ENCODE peak calls at places on chromosomes 12 and 14, in nine cellular contexts. U, S, Q, Y, J, K, C, H and W are unnamed samples.
A peak's percentile ranks its signal among the peaks of the same experiment; 100 is the strongest.

GRCh38 chr14:104957146-104958113 is 20.7 kb downstream of the AHNAK2 start:
- DNase-seq in U (no peak), S (no peak), Q (no peak), Y (peak; percentile 12), J (no peak), K (no peak), C (no peak), H (no peak), W (no peak)

GRCh38 chr12:93176166-93176565 is 201.6 kb upstream of the NUDT4 start:
- DNase-seq in U (no peak), S (no peak), Q (no peak), Y (peak; percentile 51), J (no peak), K (peak; percentile 32), C (no peak), H (no peak), W (no peak)

GRCh38 chr12:68932701-68933563 is at the start of gene CPM:
- DNase-seq in U (no peak), S (peak; percentile 77), Q (peak; percentile 86), Y (peak; percentile 24), J (peak; percentile 86), K (peak; percentile 56), C (no peak), H (no peak), W (peak; percentile 90)

GRCh38 chr12:95582230-95583058 is 31.2 kb upstream of the USP44 start:
- DNase-seq in U (peak; percentile 51), S (no peak), Q (peak; percentile 39), Y (peak; percentile 66), J (no peak), K (peak; percentile 23), C (no peak), H (peak; percentile 37), W (no peak)

GRCh38 chr14:95523818-95524448 is 7.5 kb upstream of the SYNE3 start:
- DNase-seq in U (no peak), S (no peak), Q (no peak), Y (peak; percentile 90), J (peak; percentile 85), K (no peak), C (no peak), H (peak; percentile 79), W (peak; percentile 49)

GRCh38 chr14:21723431-21724045 is 49.9 kb upstream of the OR4E1 start:
- DNase-seq in U (peak; percentile 32), S (peak; percentile 91), Q (peak; percentile 89), Y (no peak), J (peak; percentile 46), K (peak; percentile 14), C (no peak), H (peak; percentile 60), W (peak; percentile 94)

GRCh38 chr12:126198966-126199692 is 1133.9 kb downstream of the AACS start:
- DNase-seq in U (no peak), S (no peak), Q (no peak), Y (no peak), J (no peak), K (no peak), C (no peak), H (no peak), W (no peak)

GRCh38 chr12:16454481-16454880 is 107.0 kb downstream of the MGST1 start:
- DNase-seq in U (no peak), S (no peak), Q (no peak), Y (no peak), J (no peak), K (peak; percentile 35), C (no peak), H (no peak), W (no peak)

GRCh38 chr12:95258803-95259202 is 41.2 kb downstream of the VEZT start:
- DNase-seq in U (no peak), S (no peak), Q (no peak), Y (no peak), J (no peak), K (no peak), C (no peak), H (no peak), W (no peak)

GRCh38 chr14:96978525-96979272 is 181.5 kb downstream of the VRK1 start:
- DNase-seq in U (no peak), S (no peak), Q (no peak), Y (no peak), J (no peak), K (no peak), C (no peak), H (no peak), W (no peak)

GRCh38 chr12:3097186-3097804 is 20.1 kb downstream of the TSPAN9 start:
- DNase-seq in U (no peak), S (peak; percentile 30), Q (no peak), Y (peak; percentile 91), J (peak; percentile 30), K (no peak), C (no peak), H (peak; percentile 69), W (no peak)

GRCh38 chr14:65255583-65256443 is 153.5 kb upstream of the MAX start:
- DNase-seq in U (peak; percentile 78), S (peak; percentile 96), Q (peak; percentile 63), Y (no peak), J (peak; percentile 94), K (peak; percentile 84), C (no peak), H (peak; percentile 69), W (peak; percentile 95)

GRCh38 chr12:123617580-123617979 is 15.7 kb downstream of the DDX55 start:
- DNase-seq in U (no peak), S (peak; percentile 35), Q (no peak), Y (no peak), J (no peak), K (no peak), C (no peak), H (no peak), W (no peak)

GRCh38 chr12:23750923-23751322 is 198.5 kb downstream of the SOX5 start:
- DNase-seq in U (no peak), S (no peak), Q (no peak), Y (peak; percentile 45), J (no peak), K (no peak), C (no peak), H (no peak), W (no peak)

GRCh38 chr12:40946612-40947194 is 241.4 kb upstream of the PDZRN4 start:
- DNase-seq in U (peak; percentile 22), S (no peak), Q (peak; percentile 20), Y (peak; percentile 58), J (no peak), K (no peak), C (no peak), H (peak; percentile 4), W (no peak)
- TF ChIP-seq CTCF in U (peak; percentile 31), S (peak; percentile 86), Q (peak; percentile 83), Y (peak; percentile 48), J (peak; percentile 39), K (peak; percentile 47), C (peak; percentile 53), H (peak; percentile 47), W (peak; percentile 88)

DNA sequence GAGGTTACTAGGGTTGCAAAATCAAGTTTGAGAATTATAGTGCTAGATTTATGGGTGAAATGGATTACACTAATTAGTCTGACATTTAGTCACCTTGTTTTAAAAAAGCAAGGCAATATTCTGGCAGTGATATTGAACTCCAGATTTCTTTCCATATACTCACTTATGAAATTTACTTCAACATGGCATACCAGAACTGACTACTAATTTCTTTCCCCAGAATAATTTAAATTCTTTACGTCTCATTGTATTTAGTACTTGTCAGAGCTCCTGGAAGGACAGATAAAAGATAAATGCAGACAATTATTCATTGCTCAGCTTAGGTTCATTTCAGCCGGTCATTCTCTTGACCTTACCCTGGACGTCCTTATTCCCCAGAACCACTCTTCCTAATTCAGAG is 24.3 kb downstream of the EMP1 start:
- DNase-seq in U (no peak), S (no peak), Q (no peak), Y (no peak), J (no peak), K (no peak), C (no peak), H (no peak), W (no peak)
- H3K9ac ChIP-seq in U (no peak overlapping the region), S (no peak overlapping the region), Q (no peak overlapping the region), Y (no peak overlapping the region), J (no peak overlapping the region), K (no peak overlapping the region), C (no peak overlapping the region), H (no peak overlapping the region), W (no peak overlapping the region)

GRCh38 chr14:100077441-100077840 is 12.2 kb downstream of the EVL start:
- DNase-seq in U (no peak), S (no peak), Q (no peak), Y (no peak), J (peak; percentile 6), K (no peak), C (no peak), H (no peak), W (no peak)

GRCh38 chr14:100078216-100078780 is 13.1 kb downstream of the EVL start:
- DNase-seq in U (no peak), S (no peak), Q (peak; percentile 45), Y (no peak), J (peak; percentile 15), K (no peak), C (no peak), H (no peak), W (no peak)

GRCh38 chr14:100074431-100075100 is 9.3 kb downstream of the EVL start:
- DNase-seq in U (no peak), S (no peak), Q (no peak), Y (no peak), J (no peak), K (no peak), C (no peak), H (no peak), W (no peak)

GRCh38 chr14:100076630-100077029 is 11.4 kb downstream of the EVL start:
- DNase-seq in U (no peak), S (no peak), Q (no peak), Y (peak; percentile 78), J (no peak), K (peak; percentile 51), C (no peak), H (no peak), W (no peak)

GRCh38 chr14:100076133-100076532 is 10.9 kb downstream of the EVL start:
- DNase-seq in U (peak; percentile 15), S (peak; percentile 81), Q (peak; percentile 7), Y (peak; percentile 14), J (no peak), K (peak; percentile 56), C (no peak), H (peak; percentile 15), W (peak; percentile 89)
- TF ChIP-seq CTCF in U (peak; percentile 46), S (peak; percentile 64), Q (peak; percentile 13), Y (no peak), J (no peak), K (peak; percentile 42), C (peak; percentile 49), H (peak; percentile 24), W (peak; percentile 74)

GRCh38 chr14:101194356-101195308 is 291.1 kb upstream of the RTL1 start:
- DNase-seq in U (no peak), S (peak; percentile 35), Q (no peak), Y (no peak), J (no peak), K (no peak), C (no peak), H (no peak), W (peak; percentile 68)

GRCh38 chr14:101192661-101193000 is 289.1 kb upstream of the RTL1 start:
- DNase-seq in U (no peak), S (no peak), Q (no peak), Y (no peak), J (no peak), K (no peak), C (no peak), H (no peak), W (no peak)

GRCh38 chr14:101193126-101193844 is 289.8 kb upstream of the RTL1 start:
- DNase-seq in U (no peak), S (peak; percentile 20), Q (no peak), Y (no peak), J (no peak), K (no peak), C (no peak), H (no peak), W (no peak)

GRCh38 chr14:101195309-101195724 is 291.8 kb upstream of the RTL1 start:
- DNase-seq in U (no peak), S (peak; percentile 13), Q (no peak), Y (no peak), J (no peak), K (no peak), C (no peak), H (no peak), W (no peak)

GRCh38 chr14:101193845-101194355 is 290.4 kb upstream of the RTL1 start:
- DNase-seq in U (no peak), S (no peak), Q (no peak), Y (no peak), J (no peak), K (no peak), C (no peak), H (no peak), W (no peak)
- H3K9ac ChIP-seq in U (no peak overlapping the region), S (no peak overlapping the region), Q (no peak overlapping the region), Y (no peak overlapping the region), J (no peak overlapping the region), K (no peak overlapping the region), C (no peak overlapping the region), H (no peak overlapping the region), W (no peak overlapping the region)